ENCODE peak calls at places on chromosome 5, in ten cellular contexts. I is endothelial cell; A is EH; N is right lobe of liver; R is uterus; K is activated naive CD4-positive, alpha-beta T cell; Y is endothelial cell of umbilical vein; X is occipital lobe; F is fibroblast of lung; Z is GM12878. H is an unnamed sample.

GRCh38 chr5:112338681-112339337 is 80.3 kb downstream of the EPB41L4A start:
- DNase-seq in F (peak), X (no peak), N (no peak), R (no peak), I (no peak), Y (peak), A (peak), Z (no peak), K (no peak), H (no peak)

GRCh38 chr5:96146675-96147074 is 185.0 kb upstream of the ELL2 start:
- DNase-seq in K (no peak), A (peak), R (no peak), Y (peak), X (no peak), F (peak), Z (peak), N (no peak), I (no peak), H (no peak)

GRCh38 chr5:113264061-113264460 is 170.7 kb downstream of the TSSK1B start:
- DNase-seq in A (no peak), R (no peak), I (no peak), K (no peak), F (peak), Z (no peak), X (no peak), N (no peak), Y (no peak), H (no peak)

GRCh38 chr5:125564336-125564975 is 818.0 kb upstream of the ZNF608 start:
- DNase-seq in X (no peak), Z (no peak), R (no peak), F (peak), N (no peak), Y (no peak), I (no peak), K (no peak), A (no peak), H (no peak)

GRCh38 chr5:62333250-62333800 is 27.3 kb downstream of the KIF2A start:
- DNase-seq in I (no peak), X (no peak), Z (no peak), N (no peak), A (no peak), R (no peak), K (no peak), F (no peak), Y (no peak), H (no peak)

GRCh38 chr5:121982500-121983261 is 20.9 kb downstream of the SRFBP1 start:
- DNase-seq in Z (no peak), I (no peak), X (no peak), N (no peak), Y (peak), A (no peak), K (no peak), R (no peak), F (peak), H (no peak)

GRCh38 chr5:40679071-40679997 is at the start of gene PTGER4:
- DNase-seq in N (peak), X (peak), F (peak), A (peak), K (peak), I (peak), Y (peak), R (peak), Z (peak), H (peak)

GRCh38 chr5:71695561-71695960 is 23.5 kb upstream of the CARTPT start:
- DNase-seq in X (no peak), F (peak), K (no peak), A (peak), Y (no peak), R (no peak), N (no peak), I (no peak), Z (no peak), H (no peak)

GRCh38 chr5:73135429-73136276 is 15.3 kb downstream of the TMEM171 start:
- DNase-seq in I (no peak), F (peak), Z (no peak), A (peak), N (no peak), R (no peak), K (no peak), Y (peak), X (no peak), H (no peak)

GRCh38 chr5:18792145-18792544 is 1157.9 kb downstream of the TAF11L14 start:
- DNase-seq in R (no peak), Y (peak), A (no peak), N (no peak), X (no peak), Z (no peak), F (peak), K (no peak), I (no peak), H (no peak)

GRCh38 chr5:71910741-71911140 is 191.7 kb downstream of the CARTPT start:
- DNase-seq in Y (no peak), I (no peak), X (no peak), Z (no peak), K (no peak), F (no peak), A (no peak), R (no peak), N (no peak), H (no peak)

GRCh38 chr5:60339691-60340191 is 360.2 kb downstream of the DEPDC1B start:
- DNase-seq in Z (no peak), N (no peak), R (peak), K (no peak), Y (no peak), I (no peak), X (peak), F (peak), A (no peak), H (no peak)

GRCh38 chr5:115785395-115786009 is 31.0 kb downstream of the CDO1 start:
- DNase-seq in I (no peak), Y (no peak), A (no peak), X (no peak), N (no peak), Z (no peak), R (no peak), F (no peak), K (no peak), H (no peak)

GRCh38 chr5:53031695-53032096 is 42.5 kb downstream of the ITGA2 start:
- DNase-seq in X (no peak), Z (no peak), F (peak), K (no peak), A (peak), R (no peak), N (no peak), Y (peak), I (no peak), H (no peak)

GRCh38 chr5:180115326-180116076 is 43.9 kb upstream of the RNF130 start:
- DNase-seq in I (no peak), Y (no peak), N (no peak), A (no peak), X (no peak), F (no peak), Z (no peak), K (no peak), R (no peak), H (no peak)

GRCh38 chr5:160260006-160260775 is 30.9 kb downstream of the FABP6 start:
- DNase-seq in A (no peak), N (no peak), F (no peak), Y (no peak), I (no peak), R (no peak), Z (no peak), X (no peak), K (no peak), H (no peak)

GRCh38 chr5:55540024-55540423 is 5.3 kb upstream of the PLPP1 start:
- DNase-seq in K (no peak), R (no peak), X (no peak), I (no peak), F (peak), Y (no peak), N (no peak), Z (no peak), A (peak), H (no peak)

GRCh38 chr5:9343146-9343850 is 202.6 kb downstream of the SEMA5A start:
- DNase-seq in N (no peak), F (peak), K (no peak), Y (no peak), R (no peak), I (no peak), Z (no peak), X (no peak), A (peak), H (no peak)

GRCh38 chr5:135156337-135156714 is 122.3 kb upstream of the PITX1 start:
- DNase-seq in Y (no peak), X (no peak), K (no peak), I (no peak), F (no peak), R (no peak), A (no peak), Z (no peak), N (no peak), H (no peak)

GRCh38 chr5:38845555-38846378 is at the start of gene OSMR:
- DNase-seq in N (peak), K (no peak), Y (peak), I (peak), A (peak), X (peak), R (peak), F (peak), Z (no peak), H (no peak)

GRCh38 chr5:120703923-120704445 is 239.9 kb downstream of the PRR16 start:
- DNase-seq in N (no peak), R (no peak), I (no peak), Y (no peak), X (no peak), K (no peak), A (peak), F (no peak), Z (no peak), H (no peak)

GRCh38 chr5:158727108-158727507 is 372.6 kb downstream of the EBF1 start:
- DNase-seq in I (no peak), K (no peak), A (no peak), R (peak), F (no peak), X (no peak), N (no peak), Y (no peak), Z (no peak), H (no peak)

GRCh38 chr5:174311531-174312269 is 266.2 kb downstream of the NSG2 start:
- DNase-seq in R (peak), A (peak), N (peak), F (peak), K (peak), Y (peak), Z (no peak), X (peak), I (peak), H (no peak)

GRCh38 chr5:137808503-137809135 is 54.5 kb upstream of the HNRNPA0 start:
- DNase-seq in A (no peak), I (no peak), Z (no peak), F (peak), K (no peak), X (no peak), R (no peak), N (no peak), Y (no peak), H (no peak)